ENCODE peak calls at places on chromosomes 11 and 22, in four cellular contexts. U is H1, Z is mesenchymal stem cell, E is trophoblast cell. W is an unnamed sample.

GRCh38 chr11:113664069-113664980 is 41.8 kb downstream of the TMPRSS5 start:
- DNase-seq in U (no peak), Z (no peak), E (peak; percentile 35), W (no peak)

GRCh38 chr11:112961146-112961668 is at the start of gene NCAM1:
- DNase-seq in U (peak; percentile 94), Z (peak; percentile 90), E (no peak), W (peak; percentile 98)

GRCh38 chr11:18313985-18314763 is 7.8 kb downstream of the HPS5 start:
- DNase-seq in U (no peak), Z (peak; percentile 54), E (peak; percentile 74), W (no peak)

GRCh38 chr11:108500169-108500568 is 2.0 kb upstream of the POGLUT3 start:
- DNase-seq in U (no peak), Z (no peak), E (no peak), W (no peak)

GRCh38 chr11:38460901-38461300 is 1862.9 kb upstream of the RAG2 start:
- DNase-seq in U (no peak), Z (peak; percentile 44), E (no peak), W (no peak)

GRCh38 chr11:108239076-108239475 is 16.2 kb downstream of the ATM start:
- DNase-seq in U (no peak), Z (no peak), E (no peak), W (no peak)

GRCh38 chr11:122882189-122882808 is at the start of gene JHY:
- DNase-seq in U (no peak), Z (no peak), E (peak; percentile 34), W (no peak)

GRCh38 chr11:35641206-35641885 is 21.2 kb upstream of the TRIM44 start:
- DNase-seq in U (no peak), Z (no peak), E (no peak), W (no peak)

GRCh38 chr22:42145175-42145574 is 14.6 kb upstream of the CYP2D6 start:
- DNase-seq in U (no peak), Z (no peak), E (no peak), W (no peak)

GRCh38 chr22:27930246-27931060 is 11.4 kb upstream of the PITPNB start:
- DNase-seq in U (no peak), Z (no peak), E (peak; percentile 81), W (no peak)

GRCh38 chr11:47132490-47132889 is 44.2 kb downstream of the ARFGAP2 start:
- DNase-seq in U (no peak), Z (no peak), E (no peak), W (no peak)

GRCh38 chr11:122285021-122285420 is 169.0 kb upstream of the BLID start:
- DNase-seq in U (no peak), Z (no peak), E (no peak), W (no peak)

GRCh38 chr22:23267225-23268043 is 87.1 kb downstream of the BCR start:
- DNase-seq in U (no peak), Z (no peak), E (no peak), W (no peak)

GRCh38 chr11:76641905-76642304 is 28.6 kb downstream of the LRRC32 start:
- DNase-seq in U (no peak), Z (no peak), E (no peak), W (no peak)

GRCh38 chr11:126646701-126647209 is 291.3 kb downstream of the ST3GAL4 start:
- DNase-seq in U (no peak), Z (no peak), E (no peak), W (no peak)

GRCh38 chr11:75349540-75350116 is 1.8 kb downstream of the ARRB1 start:
- DNase-seq in U (no peak), Z (peak; percentile 46), E (no peak), W (peak; percentile 52)

GRCh38 chr11:133988686-133989410 is 32.1 kb upstream of the IGSF9B start:
- DNase-seq in U (no peak), Z (no peak), E (no peak), W (no peak)

GRCh38 chr11:122101625-122102291 is 14.3 kb downstream of the BLID start:
- DNase-seq in U (peak; percentile 63), Z (peak; percentile 89), E (no peak), W (peak; percentile 65)

DNA sequence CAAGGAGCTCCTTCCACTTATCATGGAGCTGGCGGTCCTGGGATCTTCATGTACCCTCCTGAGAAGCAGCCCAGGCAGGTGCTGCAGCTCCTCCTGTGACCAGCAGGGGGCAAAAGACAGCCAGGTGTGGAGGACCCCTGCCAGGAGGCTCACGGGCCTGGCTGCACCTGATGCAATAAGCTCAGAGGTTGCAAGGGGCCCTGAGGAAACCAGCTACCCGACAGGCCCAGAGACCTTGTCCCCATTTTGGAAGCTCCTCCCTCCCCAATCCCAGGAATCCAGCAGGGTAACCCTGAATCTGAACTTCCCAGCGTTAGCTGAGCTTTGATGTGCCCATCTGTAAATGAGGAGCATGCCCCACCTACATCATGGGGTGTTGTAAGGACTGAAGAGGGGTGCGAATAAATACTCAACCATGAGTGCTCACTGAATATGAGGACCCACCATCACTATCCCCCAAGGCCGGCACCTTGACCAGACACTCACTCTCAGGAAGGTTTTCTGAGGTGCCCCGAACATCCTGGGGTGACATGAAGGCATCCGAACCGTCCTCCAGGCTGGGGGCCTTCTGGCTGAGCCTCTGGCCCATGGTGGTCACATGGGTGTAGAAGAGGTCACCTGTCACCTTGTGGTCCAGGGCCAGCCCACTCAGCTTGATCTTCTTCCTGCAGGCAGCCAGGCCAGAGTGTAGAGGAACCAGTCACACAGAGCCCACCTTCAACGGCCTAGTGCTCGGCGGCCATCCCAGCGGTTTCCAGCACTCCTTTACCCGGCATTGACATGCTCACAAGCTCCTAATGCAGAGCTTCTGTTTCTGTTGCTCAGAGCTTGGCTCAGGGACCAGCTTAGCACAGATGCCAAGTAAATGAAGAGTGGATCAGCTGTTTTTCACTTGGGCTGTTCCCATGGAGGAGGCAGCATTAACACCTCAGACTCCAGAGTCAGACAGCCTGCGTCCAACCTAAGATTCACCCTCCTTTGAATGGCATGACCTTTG is 21.7 kb downstream of the SLC43A1 start:
- DNase-seq in U (peak; percentile 93), Z (peak; percentile 35), E (peak; percentile 91), W (peak; percentile 48)
- H2BK12ac ChIP-seq in U (peak overlapping the region; percentile 98), Z (no peak overlapping the region), E (no peak overlapping the region), W (no peak overlapping the region)

GRCh38 chr22:21568207-21569075 is 927 bp downstream of the UBE2L3 start:
- DNase-seq in U (no peak), Z (peak; percentile 51), E (peak; percentile 38), W (no peak)
- H2BK5ac ChIP-seq in U (peak overlapping the region; percentile 95), Z (peak overlapping the region; percentile 95), E (peak overlapping the region; percentile 92), W (peak overlapping the region; percentile 75)

GRCh38 chr22:37703906-37704305 is 7.1 kb downstream of the TRIOBP start:
- DNase-seq in U (no peak), Z (no peak), E (no peak), W (no peak)

GRCh38 chr22:37705205-37705604 is 8.4 kb downstream of the TRIOBP start:
- DNase-seq in U (no peak), Z (no peak), E (no peak), W (no peak)

GRCh38 chr22:37704645-37705044 is 7.8 kb downstream of the TRIOBP start:
- DNase-seq in U (no peak), Z (no peak), E (no peak), W (no peak)

GRCh38 chr22:37697540-37697835 is 640 bp downstream of the TRIOBP start:
- DNase-seq in U (peak; percentile 73), Z (no peak), E (no peak), W (no peak)

GRCh38 chr22:37701121-37701786 is 4.4 kb downstream of the TRIOBP start:
- DNase-seq in U (no peak), Z (no peak), E (no peak), W (no peak)
- H3K4me3 ChIP-seq in U (no peak overlapping the region), Z (no peak overlapping the region), E (no peak overlapping the region), W (no peak overlapping the region)

DNA sequence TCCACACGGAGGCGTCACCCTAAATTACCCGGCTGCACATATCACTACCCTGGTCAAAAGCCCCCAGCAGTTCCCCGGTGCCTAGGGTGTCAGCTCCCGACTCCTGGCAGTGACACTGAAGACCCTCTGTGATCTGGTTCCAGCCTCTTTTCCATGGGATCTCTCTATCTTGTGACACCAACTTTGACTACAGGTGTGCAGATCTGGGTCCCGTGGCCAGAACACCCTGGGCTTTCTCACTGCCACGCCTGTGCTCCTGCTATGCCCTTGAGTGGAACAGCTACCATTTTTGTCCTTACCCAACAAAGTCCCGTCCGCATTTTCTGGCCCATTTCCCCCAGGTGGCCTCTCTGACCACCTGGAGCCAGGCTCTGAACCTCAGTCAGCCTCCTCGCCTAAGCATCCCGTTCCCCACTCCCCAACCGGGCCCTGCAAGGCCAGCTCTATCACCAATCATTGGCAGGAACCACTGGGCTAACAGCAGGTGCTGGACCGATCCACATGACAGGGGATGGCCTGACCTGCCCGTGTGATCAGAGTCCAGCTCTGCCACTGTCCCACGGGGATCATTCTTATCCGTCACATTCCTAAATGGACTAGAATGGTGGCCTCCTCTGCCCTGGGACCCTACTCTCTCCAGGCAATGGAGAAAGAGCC is 20.7 kb upstream of the CBX7 start:
- DNase-seq in U (no peak), Z (no peak), E (no peak), W (no peak)
- H2BK12ac ChIP-seq in U (peak overlapping the region; percentile 100), Z (peak overlapping the region; percentile 60), E (peak overlapping the region; percentile 99), W (peak overlapping the region; percentile 18)

DNA sequence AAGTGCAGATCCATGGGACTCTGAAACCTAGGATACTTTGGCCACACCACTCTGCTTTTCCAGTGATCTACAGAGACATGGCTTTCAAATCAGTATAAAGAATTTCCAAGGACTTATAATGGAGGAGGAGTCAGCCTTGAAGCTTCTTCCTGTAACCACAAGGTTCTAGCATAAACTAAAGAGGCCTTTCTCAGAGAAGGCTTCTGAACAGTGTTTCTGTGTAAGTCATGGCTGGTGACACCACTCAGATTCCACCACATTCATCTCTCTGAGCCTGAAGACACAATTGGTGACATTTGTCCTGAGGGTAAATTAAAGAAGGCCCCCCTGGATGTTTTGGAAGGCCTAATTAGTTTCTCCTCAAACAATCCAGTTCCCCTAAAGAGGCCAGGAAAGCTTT is 29.0 kb upstream of the ADORA2A start:
- DNase-seq in U (no peak), Z (peak; percentile 80), E (no peak), W (no peak)
- H2BK5ac ChIP-seq in U (no peak overlapping the region), Z (no peak overlapping the region), E (no peak overlapping the region), W (no peak overlapping the region)

GRCh38 chr11:2267871-2268825 is 2.2 kb downstream of the ASCL2 start:
- DNase-seq in U (no peak), Z (no peak), E (peak; percentile 51), W (no peak)
- H3K4me3 ChIP-seq in U (peak overlapping the region; percentile 15), Z (no peak overlapping the region), E (no peak overlapping the region), W (no peak overlapping the region)

DNA sequence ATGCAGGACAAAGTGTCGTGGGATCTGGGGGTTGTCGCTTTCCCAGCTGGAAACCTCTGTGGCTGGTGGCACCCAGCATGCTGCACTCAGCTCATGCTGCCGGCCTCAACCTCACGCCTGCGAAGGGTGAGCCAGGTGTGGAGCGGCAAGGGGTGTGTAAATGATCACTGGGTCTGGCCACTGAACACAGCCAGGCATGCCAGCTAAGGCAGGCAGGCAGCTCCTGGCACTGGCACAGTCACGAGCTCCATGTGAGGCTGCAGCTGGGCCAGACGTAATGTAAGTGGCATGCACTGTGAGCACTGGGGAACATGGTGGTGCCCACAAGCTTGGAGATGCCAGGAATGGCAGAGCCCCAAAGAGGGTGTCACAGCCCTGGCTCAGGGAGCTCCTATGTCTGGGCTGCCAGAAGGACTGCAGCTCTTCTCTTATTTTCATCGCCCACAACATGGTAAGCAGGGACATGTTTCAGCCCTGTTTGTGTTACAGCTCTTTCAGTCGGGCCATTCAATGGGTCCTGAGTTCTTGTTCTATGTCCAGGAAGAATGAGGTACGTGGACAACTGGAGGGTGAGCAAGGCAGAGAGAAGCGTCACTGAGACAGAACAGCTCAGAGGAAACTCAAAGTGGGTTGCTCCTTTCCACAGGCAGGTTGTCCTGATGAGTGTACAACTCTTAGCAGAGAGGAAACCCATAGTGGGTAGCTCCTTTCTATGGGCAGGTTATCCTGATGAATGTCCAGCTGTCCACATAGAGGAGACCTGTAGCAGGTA is 403.8 kb downstream of the CNTN5 start:
- DNase-seq in U (no peak), Z (no peak), E (no peak), W (no peak)
- H2BK12ac ChIP-seq in U (peak overlapping the region; percentile 99), Z (no peak overlapping the region), E (no peak overlapping the region), W (peak overlapping the region; percentile 95)

W was measured in neuronal stem cell.